ENCODE peak calls at places on chromosomes 16 and 17, in six cellular contexts. O, E, M, P, T and I are unnamed samples.

GRCh38 chr17:50934672-50935200 is 68.6 kb upstream of the TOB1 start:
- DNase-seq in O (no peak), E (no peak), M (no peak), P (no peak), T (no peak), I (no peak)

GRCh38 chr17:67491009-67491677 is 114.1 kb downstream of the PITPNC1 start:
- DNase-seq in O (peak), E (peak), M (no peak), P (no peak), T (peak), I (peak)

GRCh38 chr16:57908409-57908987 is 62.4 kb downstream of the CNGB1 start:
- DNase-seq in O (no peak), E (no peak), M (no peak), P (no peak), T (no peak), I (no peak)

GRCh38 chr16:66509576-66509975 is 40.3 kb downstream of the TK2 start:
- DNase-seq in O (no peak), E (no peak), M (no peak), P (no peak), T (no peak), I (no peak)

GRCh38 chr16:2013527-2013926 is 3.9 kb upstream of the ZNF598 start:
- DNase-seq in O (no peak), E (no peak), M (no peak), P (no peak), T (no peak), I (no peak)

GRCh38 chr17:59842901-59843652 is 49.7 kb downstream of the TUBD1 start:
- DNase-seq in O (peak), E (peak), M (peak), P (peak), T (peak), I (peak)

GRCh38 chr17:66649818-66650489 is 185.0 kb upstream of the CACNG5 start:
- DNase-seq in O (no peak), E (no peak), M (no peak), P (no peak), T (no peak), I (no peak)

GRCh38 chr17:73340093-73340596 is 28.3 kb upstream of the CDC42EP4 start:
- DNase-seq in O (peak), E (peak), M (no peak), P (peak), T (peak), I (peak)

GRCh38 chr16:48583075-48584065 is 26.6 kb downstream of the N4BP1 start:
- DNase-seq in O (no peak), E (no peak), M (no peak), P (no peak), T (no peak), I (no peak)

GRCh38 chr17:37772982-37773381 is 28.1 kb upstream of the HNF1B start:
- DNase-seq in O (no peak), E (no peak), M (no peak), P (no peak), T (no peak), I (no peak)

GRCh38 chr16:49348408-49349176 is 25.0 kb upstream of the C16orf78 start:
- DNase-seq in O (no peak), E (no peak), M (no peak), P (peak), T (no peak), I (no peak)

GRCh38 chr16:70251651-70252354 is at the start of gene EXOSC6:
- DNase-seq in O (peak), E (peak), M (peak), P (peak), T (peak), I (peak)